ENCODE peak calls at places on chromosomes 3 and 15, in ten cellular contexts. A is HTR-8/SVneo; T is heart left ventricle; X is activated naive CD4-positive, alpha-beta T cell treated with anti-CD3 and anti-CD28 coated beads, Interleukin-2, amount 50 U/mL, for 72 hours; M is SW480; L is astrocyte of the spinal cord; N is Caco-2; V is activated CD4-positive, CD25-positive, alpha-beta regulatory T cell treated with anti-CD3 and anti-CD28 coated beads, Interleukin-2, amount 50 U/mL, for 16 hours; K is HepG2; Q is AG10803. U is an unnamed sample.

GRCh38 chr3:77513541-77513940 is 473.6 kb downstream of the ROBO2 start:
- DNase-seq in N (no peak), Q (peak), K (no peak), M (no peak), X (no peak), L (no peak), T (no peak), A (no peak), V (no peak), U (peak)

GRCh38 chr3:66397745-66398144 is 103.1 kb downstream of the LRIG1 start:
- DNase-seq in M (peak), L (no peak), X (no peak), N (no peak), Q (peak), K (no peak), V (no peak), T (no peak), A (no peak), U (no peak)

GRCh38 chr3:149055575-149055974 is 30.8 kb downstream of the HLTF start:
- DNase-seq in K (no peak), Q (no peak), A (no peak), V (no peak), T (no peak), M (no peak), L (no peak), X (no peak), N (no peak), U (peak)

GRCh38 chr3:5002174-5002870 is 23.1 kb downstream of the BHLHE40 start:
- DNase-seq in K (no peak), L (no peak), M (no peak), T (no peak), A (no peak), Q (no peak), N (no peak), V (no peak), X (peak), U (no peak)

GRCh38 chr15:31031471-31032064 is 40.1 kb upstream of the MTMR10 start:
- DNase-seq in T (no peak), K (no peak), A (no peak), X (no peak), M (no peak), Q (peak), L (peak), V (no peak), N (no peak), U (peak)

GRCh38 chr3:42652611-42653302 is 740 bp upstream of the ZBTB47 start:
- DNase-seq in L (peak), N (no peak), Q (peak), T (peak), X (no peak), M (peak), V (no peak), A (no peak), K (peak), U (peak)

GRCh38 chr3:13427662-13428603 is 7.8 kb upstream of the NUP210 start:
- DNase-seq in T (no peak), K (no peak), L (no peak), M (no peak), Q (no peak), X (no peak), V (no peak), N (no peak), A (no peak), U (peak)

GRCh38 chr15:101497484-101498034 is 8.1 kb upstream of the PCSK6 start:
- DNase-seq in X (no peak), T (no peak), K (peak), A (no peak), V (no peak), N (peak), M (no peak), L (no peak), Q (no peak), U (no peak)

GRCh38 chr3:157807286-157807685 is 298.9 kb downstream of the SHOX2 start:
- DNase-seq in T (no peak), N (no peak), K (no peak), V (no peak), X (no peak), L (no peak), Q (peak), A (no peak), M (no peak), U (no peak)

GRCh38 chr3:148439254-148439822 is 258.4 kb upstream of the AGTR1 start:
- DNase-seq in A (no peak), K (no peak), X (no peak), T (no peak), Q (no peak), V (no peak), L (no peak), M (no peak), N (no peak), U (no peak)

GRCh38 chr3:197367081-197367780 is 68.8 kb upstream of the DLG1 start:
- DNase-seq in X (no peak), N (no peak), M (no peak), L (peak), Q (peak), A (no peak), T (no peak), V (no peak), K (peak), U (peak)

GRCh38 chr15:92934706-92935105 is 34.6 kb downstream of the CHD2 start:
- DNase-seq in T (no peak), V (no peak), Q (no peak), L (no peak), X (no peak), N (no peak), A (no peak), M (no peak), K (no peak), U (no peak)

GRCh38 chr3:5426094-5426883 is 238.8 kb downstream of the EDEM1 start:
- DNase-seq in K (peak), A (peak), Q (peak), L (peak), T (peak), V (peak), N (peak), M (peak), X (peak), U (peak)

GRCh38 chr15:33089165-33089877 is 105.2 kb downstream of the FMN1 start:
- DNase-seq in K (no peak), Q (no peak), X (no peak), T (no peak), N (no peak), L (no peak), V (no peak), A (no peak), M (no peak), U (no peak)

GRCh38 chr3:168047190-168047795 is 48.4 kb downstream of the GOLIM4 start:
- DNase-seq in T (no peak), A (peak), V (no peak), X (no peak), M (peak), K (peak), Q (peak), L (peak), N (no peak), U (peak)

GRCh38 chr15:62066663-62067447 is at the start of gene C2CD4A:
- DNase-seq in V (no peak), X (peak), M (peak), N (peak), T (peak), Q (peak), L (peak), A (no peak), K (peak), U (peak)

GRCh38 chr15:31857194-31857593 is 173.1 kb upstream of the CHRNA7 start:
- DNase-seq in A (no peak), N (no peak), L (no peak), K (no peak), M (no peak), T (no peak), V (no peak), Q (no peak), X (no peak), U (no peak)

GRCh38 chr15:90213123-90213817 is 12.1 kb downstream of the SEMA4B start:
- DNase-seq in K (no peak), L (no peak), X (no peak), T (no peak), Q (no peak), V (no peak), A (no peak), N (peak), M (no peak), U (no peak)

GRCh38 chr3:186544281-186544680 is at the start of gene CRYGS:
- DNase-seq in K (no peak), V (no peak), X (no peak), L (peak), Q (peak), T (no peak), M (no peak), N (no peak), A (no peak), U (no peak)

GRCh38 chr3:123791417-123791816 is 92.7 kb downstream of the MYLK start:
- DNase-seq in V (no peak), Q (peak), L (peak), X (no peak), K (no peak), A (no peak), M (no peak), T (no peak), N (no peak), U (no peak)

GRCh38 chr15:60871152-60871551 is 357.9 kb downstream of the RORA start:
- DNase-seq in A (no peak), L (no peak), T (no peak), N (no peak), V (no peak), K (no peak), M (peak), Q (no peak), X (no peak), U (no peak)

GRCh38 chr3:53084310-53085001 is 38.6 kb upstream of the SFMBT1 start:
- DNase-seq in V (no peak), X (no peak), Q (peak), T (peak), M (no peak), A (no peak), K (peak), N (peak), L (no peak), U (no peak)

GRCh38 chr3:48268381-48268935 is 27.6 kb downstream of the ZNF589 start:
- DNase-seq in N (peak), K (no peak), L (no peak), M (peak), A (no peak), Q (no peak), X (peak), T (no peak), V (peak), U (peak)

U was measured in DMS53.